ENCODE peak calls at places on chromosome 10, in seven cellular contexts. I is NCI-H1092; Y is stimulated activated CD4-positive, alpha-beta T cell treated with anti-CD3 and anti-CD28 coated beads, Interleukin-12 subunit alpha, Interleukin-12 subunit beta, amount 100 ng/mL, for 24 hours; N is foreskin fibroblast; H is kidney tubule cell; S is tibial nerve; R is erythroblast. W is an unnamed sample.

GRCh38 chr10:47257396-47258120 is 42.4 kb upstream of the GDF10 start:
- DNase-seq in I (no peak), Y (no peak), N (no peak), H (no peak), S (no peak), R (no peak), W (no peak)

GRCh38 chr10:35925511-35925910 is 283.4 kb upstream of the FZD8 start:
- DNase-seq in I (no peak), Y (no peak), N (no peak), H (peak), S (no peak), R (no peak), W (no peak)

GRCh38 chr10:33289776-33290175 is 44.7 kb downstream of the NRP1 start:
- DNase-seq in I (no peak), Y (no peak), N (no peak), H (no peak), S (no peak), R (no peak), W (no peak)

GRCh38 chr10:78047314-78047891 is 13.7 kb downstream of the RPS24 start:
- DNase-seq in I (peak), Y (peak), N (peak), H (peak), S (peak), R (peak), W (peak)

GRCh38 chr10:78224602-78225001 is 190.9 kb downstream of the RPS24 start:
- DNase-seq in I (no peak), Y (no peak), N (peak), H (no peak), S (no peak), R (no peak), W (no peak)

GRCh38 chr10:1420663-1421362 is 316.5 kb downstream of the ADARB2 start:
- DNase-seq in I (peak), Y (peak), N (no peak), H (peak), S (peak), R (peak), W (no peak)

GRCh38 chr10:124018886-124019525 is 74.4 kb downstream of the CHST15 start:
- DNase-seq in I (no peak), Y (no peak), N (no peak), H (no peak), S (no peak), R (no peak), W (no peak)

GRCh38 chr10:94710578-94710977 is 27.0 kb downstream of the CYP2C18 start:
- DNase-seq in I (no peak), Y (no peak), N (no peak), H (no peak), S (no peak), R (no peak), W (no peak)

GRCh38 chr10:109931153-109931552 is 7.8 kb upstream of the XPNPEP1 start:
- DNase-seq in I (no peak), Y (no peak), N (peak), H (no peak), S (peak), R (no peak), W (peak)

GRCh38 chr10:2980116-2980515 is 87.2 kb upstream of the PFKP start:
- DNase-seq in I (no peak), Y (no peak), N (no peak), H (peak), S (no peak), R (no peak), W (no peak)

GRCh38 chr10:27391916-27392315 is 112.2 kb upstream of the RAB18 start:
- DNase-seq in I (no peak), Y (no peak), N (no peak), H (no peak), S (no peak), R (no peak), W (no peak)

GRCh38 chr10:75496191-75496567 is 64.8 kb downstream of the LRMDA start:
- DNase-seq in I (no peak), Y (no peak), N (no peak), H (no peak), S (no peak), R (no peak), W (no peak)

GRCh38 chr10:58704226-58705200 is 191.8 kb downstream of the BICC1 start:
- DNase-seq in I (no peak), Y (no peak), N (peak), H (no peak), S (no peak), R (no peak), W (no peak)

GRCh38 chr10:5976689-5977470 is 463 bp downstream of the IL15RA start:
- DNase-seq in I (no peak), Y (peak), N (peak), H (peak), S (no peak), R (peak), W (peak)

GRCh38 chr10:110324805-110325280 is 20.1 kb upstream of the SMNDC1 start:
- DNase-seq in I (no peak), Y (no peak), N (no peak), H (no peak), S (no peak), R (no peak), W (no peak)

GRCh38 chr10:1737222-1738061 is at the start of gene ADARB2:
- DNase-seq in I (peak), Y (peak), N (no peak), H (peak), S (peak), R (no peak), W (no peak)

GRCh38 chr10:113680172-113681111 is 730 bp downstream of the CASP7 start:
- DNase-seq in I (no peak), Y (no peak), N (peak), H (peak), S (peak), R (peak), W (peak)